ENCODE peak calls at places on chromosomes 4 and X, in four cellular contexts. K is GM12878, H is K562, L is H1. J is an unnamed sample.

GRCh38 chrX:130285069-130285620 is 16.4 kb upstream of the ZNF280C start:
- DNase-seq in K (no peak), H (no peak), L (no peak), J (no peak)

GRCh38 chr4:137678796-137679195 is 146.5 kb upstream of the PCDH18 start:
- DNase-seq in K (no peak), H (no peak), L (no peak), J (no peak)

GRCh38 chr4:76984788-76985211 is 35.2 kb downstream of the SEPTIN11 start:
- DNase-seq in K (no peak), H (no peak), L (no peak), J (peak)

GRCh38 chrX:29478336-29479069 is 736.9 kb upstream of the MAGEB2 start:
- DNase-seq in K (peak), H (peak), L (peak), J (peak)

GRCh38 chr4:7647932-7648812 is 213.4 kb upstream of the PSAPL1 start:
- DNase-seq in K (no peak), H (peak), L (no peak), J (peak)

GRCh38 chr4:107631568-107631967 is 88.5 kb downstream of the PAPSS1 start:
- DNase-seq in K (no peak), H (no peak), L (no peak), J (no peak)

GRCh38 chr4:118326585-118326984 is 26.2 kb downstream of the PRSS12 start:
- DNase-seq in K (no peak), H (no peak), L (no peak), J (no peak)

GRCh38 chrX:124764354-124764753 is 418.0 kb downstream of the SH2D1A start:
- DNase-seq in K (no peak), H (no peak), L (no peak), J (no peak)

GRCh38 chr4:39932776-39933402 is 44.8 kb downstream of the PDS5A start:
- DNase-seq in K (no peak), H (no peak), L (no peak), J (no peak)

GRCh38 chr4:56764206-56764605 is 57.3 kb downstream of the SPINK2 start:
- DNase-seq in K (no peak), H (no peak), L (no peak), J (no peak)

GRCh38 chr4:159358226-159358625 is 255.3 kb downstream of the RAPGEF2 start:
- DNase-seq in K (no peak), H (no peak), L (no peak), J (no peak)

GRCh38 chr4:106096454-106096853 is 201.2 kb downstream of the NPNT start:
- DNase-seq in K (no peak), H (no peak), L (no peak), J (no peak)

GRCh38 chrX:42519666-42520231 is 258.2 kb downstream of the PPP1R2C start:
- DNase-seq in K (no peak), H (peak), L (no peak), J (no peak)

GRCh38 chr4:32824321-32824720 is 2104.2 kb downstream of the PCDH7 start:
- DNase-seq in K (no peak), H (no peak), L (no peak), J (no peak)

GRCh38 chr4:130632731-130633604 is 1537.0 kb downstream of the C4orf33 start:
- DNase-seq in K (no peak), H (no peak), L (no peak), J (peak)

GRCh38 chrX:19810370-19810769 is 77.0 kb downstream of the SH3KBP1 start:
- DNase-seq in K (no peak), H (no peak), L (no peak), J (no peak)

GRCh38 chr4:117085185-117085701 is at the start of gene TRAM1L1:
- DNase-seq in K (no peak), H (peak), L (peak), J (peak)

GRCh38 chrX:19127649-19128168 is 5.4 kb upstream of the ADGRG2 start:
- DNase-seq in K (no peak), H (no peak), L (no peak), J (no peak)

GRCh38 chrX:106510713-106511411 is 100.9 kb upstream of the RADX start:
- DNase-seq in K (no peak), H (no peak), L (no peak), J (no peak)

GRCh38 chr4:145482209-145483021 is 762 bp downstream of the SMAD1 start:
- DNase-seq in K (peak), H (no peak), L (peak), J (peak)

GRCh38 chr4:121306932-121307331 is 73.9 kb downstream of the QRFPR start:
- DNase-seq in K (no peak), H (no peak), L (no peak), J (no peak)

GRCh38 chrX:81957900-81958545 is 756.1 kb downstream of the SH3BGRL start:
- DNase-seq in K (no peak), H (no peak), L (no peak), J (no peak)

GRCh38 chr4:2583517-2583916 is 47.1 kb downstream of the FAM193A start:
- DNase-seq in K (no peak), H (no peak), L (no peak), J (no peak)

GRCh38 chrX:118523920-118524319 is 28.3 kb downstream of the DOCK11 start:
- DNase-seq in K (no peak), H (no peak), L (no peak), J (no peak)

GRCh38 chr4:4852591-4853362 is 6.7 kb upstream of the MSX1 start:
- DNase-seq in K (no peak), H (peak), L (peak), J (no peak)

GRCh38 chr4:124321370-124321769 is 391.2 kb downstream of the ANKRD50 start:
- DNase-seq in K (no peak), H (no peak), L (no peak), J (no peak)

GRCh38 chr4:87559090-87559837 is 30.1 kb upstream of the SPARCL1 start:
- DNase-seq in K (peak), H (no peak), L (peak), J (no peak)

DNA sequence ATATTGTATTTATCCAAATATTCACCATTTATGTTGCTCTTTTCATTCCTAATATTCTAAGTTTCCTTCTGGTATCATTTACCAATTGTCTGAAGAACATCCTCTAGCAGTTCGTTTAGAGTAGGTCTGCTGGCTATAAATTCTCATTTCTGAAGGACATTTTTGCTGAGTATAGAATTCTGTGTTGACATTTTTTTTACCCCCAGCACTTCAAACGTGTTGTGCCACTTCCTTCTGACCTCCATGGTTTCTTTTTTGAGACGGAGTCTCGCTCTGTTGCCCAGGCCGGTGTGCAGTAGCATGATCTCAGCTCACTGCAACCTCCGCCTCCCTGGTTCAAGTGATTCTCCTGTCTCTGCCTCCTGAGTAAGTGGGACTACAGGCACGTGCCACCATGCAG is 26.4 kb downstream of the JADE3 start:
- DNase-seq in K (no peak), H (no peak), L (no peak), J (no peak)
- TF ChIP-seq HDAC6 in K (no peak), H (no peak), L (no peak), J (no peak)

DNA sequence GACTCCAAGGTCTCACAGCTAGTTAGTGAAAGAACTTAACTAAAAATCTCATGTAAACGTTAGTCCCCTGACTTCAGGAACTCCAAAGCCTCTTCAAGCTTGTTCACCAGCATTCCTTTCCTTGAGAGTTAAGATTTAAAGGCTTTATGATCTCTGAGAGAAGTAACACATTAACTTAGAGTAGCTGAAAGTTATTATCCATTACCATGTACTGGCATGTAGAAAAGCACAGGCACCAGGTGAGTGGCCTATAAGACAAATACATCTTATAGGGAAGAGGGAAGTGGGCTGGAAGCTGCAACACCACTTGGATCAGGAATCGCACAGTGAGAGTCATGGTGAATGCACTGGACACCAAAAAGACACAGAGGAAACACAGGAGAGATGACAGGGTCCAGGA is 15.4 kb downstream of the PARM1 start:
- DNase-seq in K (no peak), H (no peak), L (no peak), J (no peak)
- TF ChIP-seq HDAC6 in K (no peak), H (no peak), L (no peak), J (no peak)

GRCh38 chr4:122921300-122921699 is 1.1 kb downstream of the NUDT6 start:
- DNase-seq in K (no peak), H (no peak), L (no peak), J (no peak)
- TF ChIP-seq HDAC6 in K (no peak), H (no peak), L (no peak), J (no peak)

GRCh38 chr4:75564023-75564422 is 8.2 kb downstream of the ODAPH start:
- DNase-seq in K (no peak), H (no peak), L (no peak), J (no peak)

GRCh38 chr4:75557696-75558095 is 1.8 kb downstream of the ODAPH start:
- DNase-seq in K (no peak), H (no peak), L (no peak), J (no peak)

DNA sequence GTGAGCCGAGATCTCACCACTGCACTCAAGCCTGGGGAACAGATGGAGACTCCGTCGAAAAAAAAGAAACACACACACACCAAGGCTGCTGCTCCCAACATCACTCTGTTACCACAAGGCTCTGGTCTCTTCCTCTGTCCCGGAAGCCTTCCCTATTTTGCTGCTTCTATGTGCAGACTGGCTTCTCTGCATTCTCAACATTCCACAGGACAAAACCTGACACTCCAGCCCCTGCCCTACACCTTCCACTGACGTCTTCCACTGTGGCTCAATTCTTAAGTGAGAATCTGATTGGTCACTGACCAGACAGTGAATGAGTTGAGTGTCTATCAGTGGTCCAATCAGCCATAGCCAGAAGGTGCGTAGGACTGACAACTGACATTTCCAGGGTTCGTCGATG is 5.9 kb downstream of the ODAPH start:
- DNase-seq in K (no peak), H (no peak), L (no peak), J (no peak)
- TF ChIP-seq HDAC6 in K (no peak), H (no peak), L (no peak), J (no peak)

J was measured in HepG2.